ENCODE peak calls at places on chromosome 20, in six cellular contexts. U is AML-193; V is epithelial cell of esophagus; Q is stimulated activated CD4-positive, alpha-beta T cell treated with anti-CD3 and anti-CD28 coated beads, Interleukin-4, amount 100 ng/mL, for 24 hours; I is PC-3; E is fibroblast of the aortic adventitia. Y is an unnamed sample.

GRCh38 chr20:50848846-50849673 is 54.2 kb downstream of the BCAS4 start:
- DNase-seq in U (no peak), V (no peak), Q (no peak), I (no peak), E (no peak), Y (peak)

GRCh38 chr20:58002901-58003300 is 225.6 kb downstream of the ANKRD60 start:
- DNase-seq in U (no peak), V (no peak), Q (no peak), I (no peak), E (no peak), Y (no peak)

GRCh38 chr20:61092199-61092598 is 159.9 kb upstream of the CDH4 start:
- DNase-seq in U (no peak), V (no peak), Q (no peak), I (no peak), E (no peak), Y (no peak)

GRCh38 chr20:63009988-63010769 is 3.4 kb upstream of the BHLHE23 start:
- DNase-seq in U (no peak), V (no peak), Q (peak), I (no peak), E (peak), Y (peak)

GRCh38 chr20:59718071-59718470 is 113.7 kb downstream of the PHACTR3 start:
- DNase-seq in U (no peak), V (no peak), Q (no peak), I (no peak), E (no peak), Y (no peak)

GRCh38 chr20:13042458-13042794 is 33.7 kb downstream of the SPTLC3 start:
- DNase-seq in U (no peak), V (no peak), Q (no peak), I (no peak), E (no peak), Y (no peak)

GRCh38 chr20:49186535-49187329 is 1.4 kb downstream of the STAU1 start:
- DNase-seq in U (peak), V (peak), Q (peak), I (peak), E (peak), Y (peak)

GRCh38 chr20:63536997-63537524 is at the start of gene PTK6:
- DNase-seq in U (peak), V (peak), Q (peak), I (peak), E (no peak), Y (no peak)

GRCh38 chr20:25177890-25178321 is 17.6 kb upstream of the ENTPD6 start:
- DNase-seq in U (no peak), V (peak), Q (no peak), I (peak), E (peak), Y (peak)

GRCh38 chr20:23090147-23090546 is 4.0 kb upstream of the CD93 start:
- DNase-seq in U (no peak), V (no peak), Q (no peak), I (no peak), E (no peak), Y (no peak)

GRCh38 chr20:33348136-33348937 is 53.0 kb downstream of the CDK5RAP1 start:
- DNase-seq in U (no peak), V (no peak), Q (no peak), I (no peak), E (no peak), Y (no peak)

GRCh38 chr20:10316582-10316981 is 98.0 kb downstream of the SNAP25 start:
- DNase-seq in U (peak), V (no peak), Q (no peak), I (peak), E (no peak), Y (no peak)

GRCh38 chr20:50645253-50646068 is 45.9 kb downstream of the RIPOR3 start:
- DNase-seq in U (no peak), V (peak), Q (no peak), I (peak), E (peak), Y (peak)

GRCh38 chr20:31517373-31517772 is 3.1 kb downstream of the HM13 start:
- DNase-seq in U (peak), V (peak), Q (no peak), I (peak), E (peak), Y (peak)

GRCh38 chr20:21607971-21608735 is 94.3 kb upstream of the NKX2-2 start:
- DNase-seq in U (no peak), V (no peak), Q (no peak), I (peak), E (no peak), Y (peak)

GRCh38 chr20:59144179-59144830 is 19.3 kb upstream of the ZNF831 start:
- DNase-seq in U (no peak), V (no peak), Q (peak), I (no peak), E (no peak), Y (no peak)

GRCh38 chr20:54203281-54203680 is 4.6 kb upstream of the PFDN4 start:
- DNase-seq in U (no peak), V (no peak), Q (no peak), I (no peak), E (no peak), Y (no peak)